ENCODE peak calls at places on chromosomes 13 and 19, in six cellular contexts. One of them, this sample, is unnamed.

GRCh38 chr19:58037927-58038687 is 4.3 kb downstream of the ZSCAN1 start:
- DNase-seq in natural killer cell: no peak
- DNase-seq in WTC11: peak
- DNase-seq in astrocyte of the spinal cord: no peak
- DNase-seq in foreskin fibroblast: no peak
- DNase-seq in dorsolateral prefrontal cortex: no peak
- DNase-seq in this sample: no peak

GRCh38 chr13:108961542-108962125 is 332.2 kb downstream of the MYO16 start:
- DNase-seq in natural killer cell: no peak
- DNase-seq in WTC11: no peak
- DNase-seq in astrocyte of the spinal cord: peak
- DNase-seq in foreskin fibroblast: peak
- DNase-seq in dorsolateral prefrontal cortex: no peak
- DNase-seq in this sample: no peak

GRCh38 chr19:46904114-46905060 is 43.6 kb downstream of the ARHGAP35 start:
- DNase-seq in natural killer cell: no peak
- DNase-seq in WTC11: no peak
- DNase-seq in astrocyte of the spinal cord: peak
- DNase-seq in foreskin fibroblast: peak
- DNase-seq in dorsolateral prefrontal cortex: no peak
- DNase-seq in this sample: no peak

GRCh38 chr13:48798180-48798579 is 144.5 kb downstream of the CYSLTR2 start:
- DNase-seq in natural killer cell: no peak
- DNase-seq in WTC11: no peak
- DNase-seq in astrocyte of the spinal cord: no peak
- DNase-seq in foreskin fibroblast: no peak
- DNase-seq in dorsolateral prefrontal cortex: no peak
- DNase-seq in this sample: no peak

GRCh38 chr19:48480151-48480475 is 10.9 kb downstream of the CYTH2 start:
- DNase-seq in natural killer cell: no peak
- DNase-seq in WTC11: peak
- DNase-seq in astrocyte of the spinal cord: peak
- DNase-seq in foreskin fibroblast: peak
- DNase-seq in dorsolateral prefrontal cortex: peak
- DNase-seq in this sample: no peak

GRCh38 chr19:46990998-46991676 is 28.5 kb upstream of the NPAS1 start:
- DNase-seq in natural killer cell: peak
- DNase-seq in WTC11: peak
- DNase-seq in astrocyte of the spinal cord: peak
- DNase-seq in foreskin fibroblast: peak
- DNase-seq in dorsolateral prefrontal cortex: peak
- DNase-seq in this sample: peak

GRCh38 chr13:27053235-27053884 is 118.3 kb downstream of the USP12 start:
- DNase-seq in natural killer cell: no peak
- DNase-seq in WTC11: no peak
- DNase-seq in astrocyte of the spinal cord: no peak
- DNase-seq in foreskin fibroblast: no peak
- DNase-seq in dorsolateral prefrontal cortex: no peak
- DNase-seq in this sample: no peak

GRCh38 chr13:41107104-41107571 is 25.5 kb downstream of the KBTBD6 start:
- DNase-seq in natural killer cell: no peak
- DNase-seq in WTC11: peak
- DNase-seq in astrocyte of the spinal cord: no peak
- DNase-seq in foreskin fibroblast: no peak
- DNase-seq in dorsolateral prefrontal cortex: no peak
- DNase-seq in this sample: no peak

GRCh38 chr19:6736917-6737283 is 480 bp downstream of the GPR108 start:
- DNase-seq in natural killer cell: no peak
- DNase-seq in WTC11: no peak
- DNase-seq in astrocyte of the spinal cord: no peak
- DNase-seq in foreskin fibroblast: no peak
- DNase-seq in dorsolateral prefrontal cortex: no peak
- DNase-seq in this sample: peak

GRCh38 chr19:48539503-48540096 is 12.4 kb upstream of the SULT2B1 start:
- DNase-seq in natural killer cell: no peak
- DNase-seq in WTC11: no peak
- DNase-seq in astrocyte of the spinal cord: peak
- DNase-seq in foreskin fibroblast: peak
- DNase-seq in dorsolateral prefrontal cortex: peak
- DNase-seq in this sample: no peak

GRCh38 chr19:3053780-3054179 is 8.5 kb downstream of the TLE5 start:
- DNase-seq in natural killer cell: no peak
- DNase-seq in WTC11: no peak
- DNase-seq in astrocyte of the spinal cord: no peak
- DNase-seq in foreskin fibroblast: no peak
- DNase-seq in dorsolateral prefrontal cortex: no peak
- DNase-seq in this sample: no peak

GRCh38 chr19:51020988-51021651 is 1.6 kb upstream of the KLK10 start:
- DNase-seq in natural killer cell: no peak
- DNase-seq in WTC11: no peak
- DNase-seq in astrocyte of the spinal cord: peak
- DNase-seq in foreskin fibroblast: peak
- DNase-seq in dorsolateral prefrontal cortex: peak
- DNase-seq in this sample: no peak

GRCh38 chr13:97130201-97130600 is 91.9 kb upstream of the MBNL2 start:
- DNase-seq in natural killer cell: no peak
- DNase-seq in WTC11: no peak
- DNase-seq in astrocyte of the spinal cord: no peak
- DNase-seq in foreskin fibroblast: no peak
- DNase-seq in dorsolateral prefrontal cortex: no peak
- DNase-seq in this sample: no peak

GRCh38 chr13:58960909-58961308 is 1202.8 kb downstream of the DIAPH3 start:
- DNase-seq in natural killer cell: no peak
- DNase-seq in WTC11: no peak
- DNase-seq in astrocyte of the spinal cord: peak
- DNase-seq in foreskin fibroblast: no peak
- DNase-seq in dorsolateral prefrontal cortex: no peak
- DNase-seq in this sample: no peak

GRCh38 chr19:10929402-10929794 is 787 bp downstream of the TIMM29 start:
- DNase-seq in natural killer cell: no peak
- DNase-seq in WTC11: peak
- DNase-seq in astrocyte of the spinal cord: no peak
- DNase-seq in foreskin fibroblast: no peak
- DNase-seq in dorsolateral prefrontal cortex: no peak
- DNase-seq in this sample: no peak

GRCh38 chr13:111384441-111385181 is 64.2 kb downstream of the TEX29 start:
- DNase-seq in natural killer cell: no peak
- DNase-seq in WTC11: no peak
- DNase-seq in astrocyte of the spinal cord: no peak
- DNase-seq in foreskin fibroblast: no peak
- DNase-seq in dorsolateral prefrontal cortex: no peak
- DNase-seq in this sample: no peak

GRCh38 chr13:24725379-24725778 is 38.6 kb upstream of the RNF17 start:
- DNase-seq in natural killer cell: no peak
- DNase-seq in WTC11: no peak
- DNase-seq in astrocyte of the spinal cord: no peak
- DNase-seq in foreskin fibroblast: no peak
- DNase-seq in dorsolateral prefrontal cortex: no peak
- DNase-seq in this sample: no peak

GRCh38 chr13:45817833-45818232 is 33.7 kb downstream of the SIAH3 start:
- DNase-seq in natural killer cell: no peak
- DNase-seq in WTC11: no peak
- DNase-seq in astrocyte of the spinal cord: no peak
- DNase-seq in foreskin fibroblast: no peak
- DNase-seq in dorsolateral prefrontal cortex: no peak
- DNase-seq in this sample: no peak
- TF ChIP-seq CTCF in natural killer cell: no peak
- TF ChIP-seq CTCF in WTC11: no peak
- TF ChIP-seq CTCF in astrocyte of the spinal cord: peak
- TF ChIP-seq CTCF in foreskin fibroblast: no peak
- TF ChIP-seq CTCF in dorsolateral prefrontal cortex: no peak
- TF ChIP-seq CTCF in this sample: peak

GRCh38 chr19:7919681-7920519 is at the start of gene SNAPC2:
- DNase-seq in natural killer cell: peak
- DNase-seq in WTC11: peak
- DNase-seq in astrocyte of the spinal cord: peak
- DNase-seq in foreskin fibroblast: peak
- DNase-seq in dorsolateral prefrontal cortex: peak
- DNase-seq in this sample: peak
- TF ChIP-seq CTCF in natural killer cell: no peak
- TF ChIP-seq CTCF in WTC11: no peak
- TF ChIP-seq CTCF in astrocyte of the spinal cord: no peak
- TF ChIP-seq CTCF in foreskin fibroblast: no peak
- TF ChIP-seq CTCF in dorsolateral prefrontal cortex: no peak
- TF ChIP-seq CTCF in this sample: no peak

GRCh38 chr13:74571811-74572210 is 437.6 kb upstream of the KLF12 start:
- DNase-seq in natural killer cell: no peak
- DNase-seq in WTC11: no peak
- DNase-seq in astrocyte of the spinal cord: no peak
- DNase-seq in foreskin fibroblast: no peak
- DNase-seq in dorsolateral prefrontal cortex: no peak
- DNase-seq in this sample: no peak

GRCh38 chr13:74573654-74574053 is 439.4 kb upstream of the KLF12 start:
- DNase-seq in natural killer cell: no peak
- DNase-seq in WTC11: peak
- DNase-seq in astrocyte of the spinal cord: no peak
- DNase-seq in foreskin fibroblast: no peak
- DNase-seq in dorsolateral prefrontal cortex: no peak
- DNase-seq in this sample: no peak

GRCh38 chr13:74575729-74576125 is 441.5 kb upstream of the KLF12 start:
- DNase-seq in natural killer cell: no peak
- DNase-seq in WTC11: peak
- DNase-seq in astrocyte of the spinal cord: peak
- DNase-seq in foreskin fibroblast: peak
- DNase-seq in dorsolateral prefrontal cortex: peak
- DNase-seq in this sample: no peak

GRCh38 chr13:74576504-74576903 is 442.3 kb upstream of the KLF12 start:
- DNase-seq in natural killer cell: no peak
- DNase-seq in WTC11: no peak
- DNase-seq in astrocyte of the spinal cord: no peak
- DNase-seq in foreskin fibroblast: no peak
- DNase-seq in dorsolateral prefrontal cortex: no peak
- DNase-seq in this sample: no peak

DNA sequence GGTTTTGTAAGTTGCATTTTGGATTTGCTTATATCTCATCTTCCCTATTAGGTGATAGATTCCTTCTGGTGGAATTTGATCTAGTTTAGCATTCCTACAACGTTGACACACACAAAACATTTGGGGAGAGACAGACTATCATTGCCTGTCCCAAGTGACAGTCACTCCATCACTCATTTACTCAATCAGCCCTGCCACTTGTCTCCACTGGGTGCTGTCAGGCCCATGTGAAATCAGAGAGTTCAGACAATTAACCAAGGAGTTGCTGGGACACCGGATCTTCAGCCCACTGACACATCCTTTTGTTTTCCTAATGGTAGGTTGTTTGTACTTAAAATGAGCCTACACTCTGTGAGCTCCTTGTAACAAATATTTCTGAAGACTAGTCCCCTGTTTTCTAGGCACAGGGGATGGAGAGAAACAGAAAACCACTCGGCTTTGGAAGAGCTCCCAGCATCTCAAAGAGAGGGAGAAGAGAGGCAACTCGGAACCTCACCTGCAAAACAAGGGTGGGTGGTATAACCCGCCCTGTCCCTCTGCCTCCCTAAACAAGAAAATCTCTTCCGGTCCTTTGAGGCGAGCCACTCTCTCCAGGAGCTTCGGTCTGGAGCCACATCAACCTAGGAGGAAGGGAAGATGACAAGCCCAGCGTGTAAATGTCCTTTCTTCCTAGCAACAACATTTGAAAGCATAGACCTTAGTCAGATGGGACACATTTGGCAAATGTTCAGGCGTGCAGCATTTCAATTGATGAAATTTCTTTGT is 440.9 kb upstream of the KLF12 start:
- DNase-seq in natural killer cell: no peak
- DNase-seq in WTC11: no peak
- DNase-seq in astrocyte of the spinal cord: peak
- DNase-seq in foreskin fibroblast: no peak
- DNase-seq in dorsolateral prefrontal cortex: no peak
- DNase-seq in this sample: no peak
- TF ChIP-seq CTCF in natural killer cell: no peak
- TF ChIP-seq CTCF in WTC11: no peak
- TF ChIP-seq CTCF in astrocyte of the spinal cord: peak
- TF ChIP-seq CTCF in foreskin fibroblast: no peak
- TF ChIP-seq CTCF in dorsolateral prefrontal cortex: no peak
- TF ChIP-seq CTCF in this sample: no peak

DNA sequence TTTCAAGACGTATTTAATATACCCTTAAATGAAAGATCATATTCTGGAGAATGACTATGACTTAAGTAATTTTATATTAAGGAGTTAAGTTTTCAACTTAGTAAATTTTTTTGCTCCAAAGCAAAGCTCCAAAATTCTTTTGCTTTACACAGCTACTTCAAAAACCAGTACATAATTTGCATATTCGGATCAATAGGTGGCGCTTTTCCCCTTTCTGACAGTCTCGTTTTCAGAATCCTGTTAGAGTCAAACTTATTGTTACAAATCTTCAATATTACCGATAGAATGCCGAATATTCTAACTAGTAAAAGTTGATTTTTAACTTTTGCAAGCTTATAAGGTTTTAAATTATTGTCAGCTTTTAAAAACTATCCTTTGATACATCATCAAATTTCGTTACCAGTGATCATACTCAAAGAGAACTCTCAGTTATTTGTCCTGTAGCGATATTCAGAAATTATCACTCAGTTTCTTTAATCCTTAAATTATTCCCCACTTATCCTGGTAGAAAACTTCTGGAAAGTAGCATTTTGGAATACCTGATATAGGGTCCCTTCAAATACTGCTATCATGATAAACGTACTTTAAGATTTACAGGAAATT is 852.7 kb upstream of the KLHL1 start:
- DNase-seq in natural killer cell: no peak
- DNase-seq in WTC11: no peak
- DNase-seq in astrocyte of the spinal cord: peak
- DNase-seq in foreskin fibroblast: no peak
- DNase-seq in dorsolateral prefrontal cortex: no peak
- DNase-seq in this sample: no peak
- TF ChIP-seq CTCF in natural killer cell: no peak
- TF ChIP-seq CTCF in WTC11: no peak
- TF ChIP-seq CTCF in astrocyte of the spinal cord: peak
- TF ChIP-seq CTCF in foreskin fibroblast: peak
- TF ChIP-seq CTCF in dorsolateral prefrontal cortex: peak
- TF ChIP-seq CTCF in this sample: peak

DNA sequence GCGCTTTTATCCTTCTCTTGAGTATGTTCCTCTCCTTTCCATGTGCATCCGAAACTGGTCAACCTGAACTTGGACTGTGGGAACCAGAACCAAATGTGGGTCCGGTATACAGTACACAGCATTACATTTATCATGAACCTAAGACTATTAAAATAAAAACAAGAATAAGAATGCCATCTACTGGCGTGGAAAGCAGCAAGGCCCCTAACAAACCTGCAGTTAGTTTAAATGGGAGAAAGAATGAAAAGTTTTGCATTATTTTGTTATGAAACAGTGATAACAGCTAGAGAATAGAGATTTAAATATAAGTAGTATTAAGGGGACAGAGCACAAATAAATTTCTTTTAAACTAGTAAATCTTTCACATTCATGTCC is 159.5 kb downstream of the RBM26 start:
- DNase-seq in natural killer cell: no peak
- DNase-seq in WTC11: no peak
- DNase-seq in astrocyte of the spinal cord: no peak
- DNase-seq in foreskin fibroblast: no peak
- DNase-seq in dorsolateral prefrontal cortex: no peak
- DNase-seq in this sample: no peak
- TF ChIP-seq CTCF in natural killer cell: no peak
- TF ChIP-seq CTCF in WTC11: no peak
- TF ChIP-seq CTCF in astrocyte of the spinal cord: no peak
- TF ChIP-seq CTCF in foreskin fibroblast: no peak
- TF ChIP-seq CTCF in dorsolateral prefrontal cortex: no peak
- TF ChIP-seq CTCF in this sample: no peak

GRCh38 chr13:62512194-62513141 is 1096.8 kb upstream of the PCDH20 start:
- DNase-seq in natural killer cell: no peak
- DNase-seq in WTC11: peak
- DNase-seq in astrocyte of the spinal cord: peak
- DNase-seq in foreskin fibroblast: peak
- DNase-seq in dorsolateral prefrontal cortex: no peak
- DNase-seq in this sample: no peak
- TF ChIP-seq CTCF in natural killer cell: no peak
- TF ChIP-seq CTCF in WTC11: peak
- TF ChIP-seq CTCF in astrocyte of the spinal cord: peak
- TF ChIP-seq CTCF in foreskin fibroblast: peak
- TF ChIP-seq CTCF in dorsolateral prefrontal cortex: peak
- TF ChIP-seq CTCF in this sample: peak